ENCODE peak calls at places on chromosomes 6 and 20, in eight cellular contexts. J is left cardiac atrium; S is NCI-H446 treated with DMSO at 0.1 percent for 48 hours; U is hypothalamus; L is T-helper 2 cell; G is CD8-positive, alpha-beta T cell; T is iPS-NIHi11; Y is A549. H is an unnamed sample.
A peak's percentile ranks its signal among the peaks of the same experiment; 100 is the strongest.

GRCh38 chr6:158262082-158262481 is 50.2 kb upstream of the TULP4 start:
- DNase-seq in L (no peak), Y (no peak), U (no peak), S (no peak), G (no peak), T (no peak), J (no peak), H (no peak)

GRCh38 chr6:163226836-163227485 is 187.6 kb upstream of the QKI start:
- DNase-seq in T (no peak), S (no peak), L (no peak), J (no peak), Y (no peak), G (no peak), U (no peak), H (no peak)

GRCh38 chr6:158409451-158409850 is 97.2 kb downstream of the TULP4 start:
- DNase-seq in S (no peak), J (peak; percentile 28), U (no peak), L (no peak), Y (no peak), G (no peak), T (no peak), H (peak; percentile 28)

GRCh38 chr20:56766528-56766927 is 137.4 kb downstream of the TFAP2C start:
- DNase-seq in Y (no peak), T (no peak), G (no peak), L (no peak), U (no peak), J (no peak), S (no peak), H (no peak)

GRCh38 chr6:25118038-25118437 is 161.1 kb upstream of the CARMIL1 start:
- DNase-seq in G (no peak), S (no peak), L (no peak), J (no peak), U (no peak), T (no peak), Y (no peak), H (no peak)

GRCh38 chr6:151425561-151425960 is 26.4 kb downstream of the RMND1 start:
- DNase-seq in T (no peak), G (no peak), U (no peak), Y (no peak), S (no peak), J (no peak), L (no peak), H (no peak)

GRCh38 chr20:44733341-44734069 is 12.2 kb upstream of the KCNK15 start:
- DNase-seq in T (peak; percentile 63), U (peak; percentile 51), L (no peak), J (peak; percentile 76), G (peak; percentile 68), Y (peak; percentile 83), S (peak; percentile 29), H (peak; percentile 74)

GRCh38 chr20:62030357-62030756 is 35.3 kb downstream of the TAF4 start:
- DNase-seq in G (no peak), T (no peak), J (no peak), S (no peak), Y (no peak), U (no peak), L (no peak), H (no peak)

GRCh38 chr20:8454137-8454712 is 322.2 kb downstream of the PLCB1 start:
- DNase-seq in G (no peak), Y (peak; percentile 60), S (peak; percentile 95), U (no peak), T (peak; percentile 23), L (no peak), J (peak; percentile 20), H (no peak)

GRCh38 chr20:20083796-20084195 is 31.5 kb downstream of the CFAP61 start:
- DNase-seq in J (no peak), L (no peak), U (no peak), Y (peak; percentile 39), S (peak; percentile 85), T (peak; percentile 40), G (no peak), H (no peak)

GRCh38 chr6:138026342-138026741 is 80.9 kb downstream of the PERP start:
- DNase-seq in T (no peak), G (no peak), J (no peak), U (no peak), S (no peak), Y (no peak), L (no peak), H (no peak)

GRCh38 chr6:1436334-1437306 is 47.2 kb downstream of the FOXF2 start:
- DNase-seq in Y (peak; percentile 61), L (no peak), S (no peak), T (peak; percentile 85), G (no peak), J (no peak), U (peak; percentile 3), H (peak; percentile 3)

GRCh38 chr20:34437330-34437986 is 74.4 kb downstream of the ITCH start:
- DNase-seq in J (no peak), T (no peak), L (no peak), U (no peak), Y (no peak), G (no peak), S (no peak), H (no peak)

GRCh38 chr6:111739257-111739696 is 133.6 kb upstream of the TRAF3IP2 start:
- DNase-seq in L (no peak), G (no peak), T (no peak), Y (no peak), J (no peak), U (no peak), S (no peak), H (no peak)

GRCh38 chr6:2746557-2747061 is 4.1 kb downstream of the MYLK4 start:
- DNase-seq in S (no peak), Y (no peak), G (no peak), L (no peak), J (no peak), U (no peak), T (peak; percentile 39), H (no peak)

GRCh38 chr6:43776115-43776798 is 6.2 kb downstream of the VEGFA start:
- DNase-seq in G (no peak), U (no peak), S (no peak), Y (no peak), J (peak; percentile 20), T (no peak), L (no peak), H (no peak)

GRCh38 chr6:56954389-56955170 is at the start of gene BEND6:
- DNase-seq in G (peak; percentile 49), Y (peak; percentile 72), L (no peak), T (peak; percentile 71), S (peak; percentile 95), J (peak; percentile 49), U (peak; percentile 84), H (peak; percentile 79)

GRCh38 chr6:107707346-107708270 is 116.5 kb downstream of the SCML4 start:
- DNase-seq in G (no peak), S (no peak), U (no peak), Y (no peak), L (no peak), J (no peak), T (no peak), H (no peak)

GRCh38 chr6:63584125-63584514 is 11.8 kb downstream of the LOC128125822 start:
- DNase-seq in L (no peak), T (no peak), U (no peak), Y (no peak), G (no peak), J (no peak), S (no peak), H (no peak)

GRCh38 chr20:62927128-62927705 is 912 bp upstream of the DIDO1 start:
- DNase-seq in U (no peak), G (no peak), L (no peak), Y (no peak), J (peak; percentile 7), T (no peak), S (no peak), H (no peak)

GRCh38 chr20:51462566-51463276 is 79.8 kb downstream of the NFATC2 start:
- DNase-seq in T (no peak), S (peak; percentile 42), L (no peak), J (peak; percentile 83), G (no peak), Y (no peak), U (no peak), H (no peak)

GRCh38 chr6:119858901-119859300 is 509.3 kb upstream of the MAN1A1 start:
- DNase-seq in G (no peak), S (no peak), U (no peak), L (no peak), Y (no peak), J (no peak), T (no peak), H (no peak)

GRCh38 chr6:137975058-137975940 is 108.2 kb downstream of the TNFAIP3 start:
- DNase-seq in Y (no peak), S (no peak), T (no peak), J (no peak), G (no peak), U (no peak), L (no peak), H (no peak)

GRCh38 chr6:23306251-23306950 is 737.0 kb downstream of the HDGFL1 start:
- DNase-seq in T (no peak), G (no peak), Y (no peak), L (no peak), S (no peak), J (no peak), U (no peak), H (no peak)

GRCh38 chr20:43925786-43926185 is 11.1 kb downstream of the TOX2 start:
- DNase-seq in T (no peak), L (no peak), Y (no peak), J (no peak), G (no peak), S (no peak), U (no peak), H (peak; percentile 17)

GRCh38 chr20:10861619-10862018 is 187.8 kb upstream of the JAG1 start:
- DNase-seq in S (no peak), G (no peak), Y (peak; percentile 93), T (no peak), L (no peak), U (no peak), J (no peak), H (no peak)

GRCh38 chr6:15001511-15001910 is 244.4 kb upstream of the JARID2 start:
- DNase-seq in L (no peak), Y (no peak), T (no peak), S (no peak), G (no peak), J (no peak), U (no peak), H (no peak)

GRCh38 chr6:62283828-62284411 is 2.1 kb downstream of the KHDRBS2 start:
- DNase-seq in Y (peak; percentile 20), L (no peak), J (no peak), U (no peak), S (no peak), T (peak; percentile 5), G (no peak), H (no peak)

GRCh38 chr20:52798124-52798523 is 174.0 kb upstream of the TSHZ2 start:
- DNase-seq in J (no peak), L (no peak), G (no peak), U (no peak), T (no peak), S (no peak), Y (no peak), H (no peak)

GRCh38 chr6:151434369-151434768 is 17.6 kb downstream of the RMND1 start:
- DNase-seq in T (no peak), L (no peak), Y (no peak), G (no peak), J (no peak), U (no peak), S (no peak), H (no peak)

GRCh38 chr6:111566873-111567517 is 38.7 kb downstream of the TRAF3IP2 start:
- DNase-seq in S (no peak), G (no peak), U (no peak), T (no peak), L (no peak), Y (no peak), J (no peak), H (peak; percentile 35)

GRCh38 chr6:147586044-147586443 is 77.6 kb downstream of the SAMD5 start:
- DNase-seq in Y (no peak), U (no peak), T (no peak), L (no peak), S (peak; percentile 90), G (no peak), J (peak; percentile 24), H (no peak)